ENCODE peak calls at places on chromosome X, in five cellular contexts. O is HFFc6, S is kidney glomerular epithelial cell, R is aorta, I is A172. X is an unnamed sample.

GRCh38 chrX:153384390-153384789 is 16.8 kb downstream of the PNMA6E start:
- DNase-seq in O (no peak), S (no peak), R (no peak), I (no peak), X (no peak)

GRCh38 chrX:51047950-51048349 is 137.4 kb downstream of the BMP15 start:
- DNase-seq in O (no peak), S (no peak), R (no peak), I (no peak), X (no peak)

GRCh38 chrX:86148024-86148511 is at the start of gene DACH2:
- DNase-seq in O (no peak), S (peak; percentile 22), R (peak; percentile 90), I (no peak), X (peak; percentile 54)

GRCh38 chrX:39853417-39853816 is 244.3 kb downstream of the BCOR start:
- DNase-seq in O (no peak), S (no peak), R (no peak), I (no peak), X (no peak)

GRCh38 chrX:104173841-104174240 is 7.6 kb downstream of the FAM199X start:
- DNase-seq in O (no peak), S (no peak), R (no peak), I (no peak), X (no peak)

GRCh38 chrX:71625471-71625870 is 7.2 kb upstream of the CXCR3 start:
- DNase-seq in O (no peak), S (no peak), R (no peak), I (no peak), X (no peak)

GRCh38 chrX:49273181-49273727 is 3.7 kb downstream of the PPP1R3F start:
- DNase-seq in O (no peak), S (no peak), R (peak; percentile 26), I (no peak), X (no peak)

GRCh38 chrX:23783569-23784486 is 855 bp downstream of the SAT1 start:
- DNase-seq in O (no peak), S (no peak), R (no peak), I (no peak), X (no peak)

GRCh38 chrX:18041656-18042055 is 179.0 kb downstream of the BEND2 start:
- DNase-seq in O (no peak), S (no peak), R (no peak), I (no peak), X (no peak)

GRCh38 chrX:51420610-51421009 is 75.8 kb downstream of the NUDT11 start:
- DNase-seq in O (peak; percentile 12), S (peak; percentile 3), R (no peak), I (peak; percentile 0), X (no peak)

GRCh38 chrX:151393514-151393913 is 3.5 kb upstream of the VMA21 start:
- DNase-seq in O (no peak), S (no peak), R (no peak), I (no peak), X (no peak)

GRCh38 chrX:81120936-81121351 is 80.8 kb downstream of the HMGN5 start:
- DNase-seq in O (peak; percentile 36), S (peak; percentile 55), R (no peak), I (peak; percentile 6), X (peak; percentile 47)

GRCh38 chrX:39905946-39906345 is 191.8 kb downstream of the BCOR start:
- DNase-seq in O (no peak), S (no peak), R (no peak), I (peak; percentile 46), X (no peak)

GRCh38 chrX:38903093-38903492 is 101.8 kb downstream of the MID1IP1 start:
- DNase-seq in O (no peak), S (no peak), R (no peak), I (no peak), X (no peak)

GRCh38 chrX:55072286-55072685 is 2.5 kb upstream of the PAGE2B start:
- DNase-seq in O (no peak), S (no peak), R (no peak), I (no peak), X (no peak)

GRCh38 chrX:141467442-141467841 is 117.1 kb downstream of the SPANXA1 start:
- DNase-seq in O (no peak), S (no peak), R (no peak), I (no peak), X (no peak)

GRCh38 chrX:22090181-22090580 is 58.1 kb downstream of the PHEX start:
- DNase-seq in O (no peak), S (no peak), R (no peak), I (no peak), X (no peak)

X was measured in right lobe of liver.